ENCODE peak calls at places on chromosome 22, in seven cellular contexts. A is cardiac muscle cell; D is tibial artery; K is thoracic aorta; H is transverse colon; F is CD8-positive, alpha-beta T cell; W is CD8-positive, alpha-beta memory T cell. V is an unnamed sample.

GRCh38 chr22:44666207-44666585 is 35.8 kb upstream of the PRR5 start:
- DNase-seq in H (no peak), W (no peak), K (no peak), F (no peak), D (no peak), A (no peak), V (no peak)

GRCh38 chr22:24725736-24726135 is 48.8 kb downstream of the PIWIL3 start:
- DNase-seq in D (no peak), K (no peak), W (no peak), F (no peak), H (no peak), A (no peak), V (no peak)

GRCh38 chr22:49523374-49524008 is 304.2 kb downstream of the BRD1 start:
- DNase-seq in F (no peak), K (no peak), A (no peak), H (no peak), W (no peak), D (no peak), V (no peak)

GRCh38 chr22:44620129-44620840 is 81.7 kb upstream of the PRR5 start:
- DNase-seq in H (peak; percentile 64), K (peak; percentile 14), A (peak; percentile 82), F (peak; percentile 93), W (peak; percentile 94), D (peak; percentile 54), V (no peak)

GRCh38 chr22:37018815-37019308 is 385 bp downstream of the TST start:
- DNase-seq in F (no peak), H (peak; percentile 86), W (peak; percentile 24), D (peak; percentile 75), A (peak; percentile 65), K (no peak), V (no peak)

GRCh38 chr22:25067851-25068421 is 115.4 kb downstream of the KIAA1671 start:
- DNase-seq in D (peak; percentile 58), H (peak; percentile 41), A (no peak), W (peak; percentile 95), F (peak; percentile 95), K (peak; percentile 40), V (no peak)

GRCh38 chr22:35399114-35399677 is 744 bp upstream of the MCM5 start:
- DNase-seq in F (no peak), W (no peak), D (no peak), K (no peak), H (no peak), A (no peak), V (no peak)

GRCh38 chr22:48250286-48250895 is 1487.9 kb downstream of the TBC1D22A start:
- DNase-seq in W (no peak), A (no peak), D (no peak), H (no peak), F (no peak), K (no peak), V (no peak)

GRCh38 chr22:32761251-32761903 is 40.1 kb upstream of the TIMP3 start:
- DNase-seq in F (no peak), A (no peak), H (no peak), W (no peak), D (peak; percentile 32), K (no peak), V (no peak)

GRCh38 chr22:44437493-44438015 is 60.5 kb downstream of the RTL6 start:
- DNase-seq in D (no peak), H (no peak), A (peak; percentile 24), W (no peak), K (no peak), F (no peak), V (no peak)

GRCh38 chr22:44383071-44383575 is 70.4 kb upstream of the SHISAL1 start:
- DNase-seq in F (no peak), W (no peak), K (no peak), H (no peak), D (no peak), A (no peak), V (no peak)

GRCh38 chr22:20805972-20806471 is 32.1 kb downstream of the SERPIND1 start:
- DNase-seq in K (no peak), W (no peak), A (peak; percentile 28), D (no peak), H (no peak), F (no peak), V (no peak)

GRCh38 chr22:28838971-28839370 is 38.6 kb upstream of the XBP1 start:
- DNase-seq in A (no peak), H (no peak), F (no peak), W (no peak), D (no peak), K (no peak), V (no peak)

GRCh38 chr22:37752189-37753061 is 55.3 kb upstream of the GCAT start:
- DNase-seq in D (peak; percentile 91), K (peak; percentile 86), A (peak; percentile 99), H (peak; percentile 89), W (no peak), F (no peak), V (peak; percentile 58)

GRCh38 chr22:40463727-40464126 is 93.3 kb downstream of the SGSM3 start:
- DNase-seq in W (no peak), A (no peak), K (no peak), H (no peak), F (peak; percentile 41), D (no peak), V (no peak)

DNA sequence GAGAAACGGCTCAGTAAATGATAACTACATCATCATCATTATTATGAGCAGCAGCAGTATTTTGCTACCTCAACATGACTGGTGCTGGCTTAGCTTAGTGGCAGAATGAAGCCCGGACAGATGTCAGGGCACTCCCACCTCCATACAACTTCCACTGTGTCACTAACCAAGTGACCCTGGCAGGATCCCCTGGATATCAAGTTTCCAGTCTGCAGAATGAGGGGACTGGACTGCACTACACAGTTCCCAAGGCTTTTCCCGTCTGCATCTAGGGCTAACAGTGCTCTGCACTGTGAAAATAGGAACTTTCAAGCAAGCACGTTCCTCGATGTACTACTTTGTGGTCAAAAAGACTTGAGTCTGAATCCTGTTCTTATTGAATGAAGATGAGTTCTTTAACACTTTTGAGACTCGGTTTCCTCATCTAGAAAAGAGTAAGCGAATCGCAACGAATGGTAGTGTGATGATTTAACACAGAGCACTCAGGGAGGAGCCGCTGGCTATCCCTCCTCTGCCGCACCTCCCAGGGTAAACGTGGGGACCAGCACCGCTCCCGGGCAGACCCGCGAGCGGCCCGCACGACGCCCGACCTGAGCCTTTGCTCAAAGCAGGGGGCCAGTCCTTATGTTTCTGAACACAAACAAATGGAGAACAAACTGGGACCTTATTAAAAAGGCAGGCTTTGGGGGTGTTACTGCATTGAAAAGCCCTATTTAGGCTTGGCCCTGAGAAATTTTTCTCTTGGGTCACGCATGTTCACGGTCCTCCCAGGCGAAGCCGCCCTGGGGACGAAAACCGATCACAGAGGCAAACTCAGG is 910 bp downstream of the CLTCL1 start:
- DNase-seq in K (no peak), H (no peak), D (no peak), W (no peak), F (no peak), A (no peak), V (no peak)
- H3K4me1 ChIP-seq in K (peaks cover 14% of the 10 kb centered on the region), H (peaks cover 15% of the 10 kb centered on the region), D (peaks cover 20% of the 10 kb centered on the region), W (peaks cover 17% of the 10 kb centered on the region), F (peaks cover 18% of the 10 kb centered on the region), A (no peaks in the 10 kb centered on the region), V (peaks cover 58% of the 10 kb centered on the region)

GRCh38 chr22:17881366-17881765 is 107.1 kb upstream of the BID start:
- DNase-seq in F (no peak), H (no peak), K (no peak), D (no peak), A (no peak), W (no peak), V (no peak)

GRCh38 chr22:17883356-17883755 is 109.1 kb upstream of the BID start:
- DNase-seq in K (no peak), H (no peak), D (no peak), W (no peak), A (no peak), F (no peak), V (no peak)

GRCh38 chr22:17884084-17884483 is 109.8 kb upstream of the BID start:
- DNase-seq in F (no peak), H (no peak), D (no peak), W (no peak), A (no peak), K (no peak), V (no peak)

GRCh38 chr22:17882162-17882561 is 107.9 kb upstream of the BID start:
- DNase-seq in A (no peak), W (no peak), F (no peak), D (no peak), H (no peak), K (no peak), V (no peak)

DNA sequence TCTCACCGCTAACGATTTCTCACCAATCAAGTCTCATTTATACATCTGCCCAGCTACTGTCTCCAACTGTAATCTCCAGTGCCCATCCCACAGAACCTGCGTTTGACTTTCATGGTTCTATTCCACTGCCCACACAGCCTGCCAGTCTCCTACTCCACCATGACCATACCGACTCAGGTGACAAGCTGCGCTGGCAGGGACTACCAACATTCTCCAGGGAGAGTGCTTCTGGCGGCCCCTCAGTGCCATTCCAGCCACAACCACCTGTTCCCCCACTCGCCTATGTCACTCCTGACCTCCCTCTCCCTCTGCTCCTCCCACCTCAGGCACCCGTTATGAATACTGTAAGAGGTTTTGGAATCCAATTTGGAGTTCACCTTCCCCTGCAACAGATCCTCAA is 108.5 kb upstream of the BID start:
- DNase-seq in K (no peak), A (no peak), H (no peak), D (no peak), W (no peak), F (no peak), V (no peak)
- H3K36me3 ChIP-seq in K (peaks cover 52% of the 10 kb centered on the region), A (peaks cover 35% of the 10 kb centered on the region), H (no peaks in the 10 kb centered on the region), D (peaks cover 92% of the 10 kb centered on the region), W (peaks cover 10% of the 10 kb centered on the region), F (no peaks in the 10 kb centered on the region), V (peaks cover 6% of the 10 kb centered on the region)

GRCh38 chr22:22230438-22230837 is 14.1 kb upstream of the VPREB1 start:
- DNase-seq in K (no peak), D (no peak), A (no peak), F (no peak), H (no peak), W (no peak), V (no peak)

GRCh38 chr22:22228921-22229320 is 15.7 kb upstream of the VPREB1 start:
- DNase-seq in K (no peak), D (no peak), A (no peak), H (no peak), W (no peak), F (no peak), V (no peak)

GRCh38 chr22:22229683-22230420 is 14.7 kb upstream of the VPREB1 start:
- DNase-seq in W (no peak), K (no peak), D (no peak), A (no peak), F (no peak), H (no peak), V (no peak)

GRCh38 chr22:22228421-22228820 is 16.2 kb upstream of the VPREB1 start:
- DNase-seq in H (no peak), W (no peak), A (no peak), K (no peak), D (no peak), F (no peak), V (no peak)

GRCh38 chr22:22226448-22227187 is 18.0 kb upstream of the VPREB1 start:
- DNase-seq in F (no peak), D (no peak), W (no peak), H (no peak), A (no peak), K (no peak), V (no peak)
- H3K4me3 ChIP-seq in F (no peak overlapping the region), D (no peak overlapping the region), W (no peak overlapping the region), H (no peak overlapping the region), A (no peak overlapping the region), K (no peak overlapping the region), V (no peak overlapping the region)

DNA sequence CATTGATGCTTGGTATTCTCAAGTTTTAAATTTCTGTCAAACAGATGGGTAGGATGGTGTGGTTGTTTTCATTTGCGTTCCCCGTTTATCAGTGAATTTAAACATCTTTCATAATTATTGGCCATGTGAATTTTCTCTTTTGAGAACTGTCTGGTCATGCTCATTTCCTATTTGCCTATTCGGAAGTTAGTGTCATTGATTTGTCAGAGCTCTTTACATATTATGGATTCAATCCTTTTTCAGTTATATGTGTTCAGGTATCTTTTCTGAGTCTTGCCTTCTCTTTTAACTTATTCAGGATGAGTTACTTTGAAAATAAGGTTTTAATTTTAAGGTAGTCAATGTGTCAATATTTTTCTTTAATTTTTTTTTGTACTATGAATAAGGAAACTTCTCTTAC is 315.7 kb downstream of the MN1 start:
- DNase-seq in F (no peak), A (no peak), K (no peak), D (no peak), H (no peak), W (no peak), V (no peak)
- H3K4me1 ChIP-seq in F (no peaks in the 10 kb centered on the region), A (peaks cover 7% of the 10 kb centered on the region), K (peaks cover 21% of the 10 kb centered on the region), D (peaks cover 15% of the 10 kb centered on the region), H (peaks cover 14% of the 10 kb centered on the region), W (no peaks in the 10 kb centered on the region), V (no peaks in the 10 kb centered on the region)